ENCODE peak calls at places on chromosomes 7 and 10, in ten cellular contexts. P, E, Q, Y, X, N, M, G, B and U are unnamed samples.

GRCh38 chr7:106462365-106462859 is 177.6 kb upstream of the NAMPT start:
- DNase-seq in M (no peak), P (no peak), X (no peak), Q (peak; percentile 72), E (no peak), B (no peak), Y (peak; percentile 60), G (peak; percentile 57), N (no peak), U (no peak)

GRCh38 chr10:132536241-132536963 is 1.2 kb upstream of the INPP5A start:
- DNase-seq in P (peak; percentile 67), Y (peak; percentile 32), X (no peak), Q (no peak), M (no peak), B (no peak), N (no peak), E (no peak), G (no peak), U (peak; percentile 51)

GRCh38 chr7:102152672-102153585 is 133.7 kb upstream of the SH2B2 start:
- DNase-seq in G (peak; percentile 98), Q (peak; percentile 86), Y (no peak), X (no peak), B (no peak), E (peak; percentile 73), M (no peak), P (no peak), N (peak; percentile 95), U (no peak)

GRCh38 chr10:75378403-75378802 is 23.2 kb downstream of the ZNF503 start:
- DNase-seq in E (no peak), Y (no peak), Q (no peak), X (no peak), M (no peak), G (no peak), N (no peak), P (no peak), B (no peak), U (no peak)

GRCh38 chr7:133139350-133139749 is 57.5 kb upstream of the CHCHD3 start:
- DNase-seq in M (no peak), Y (peak; percentile 32), B (no peak), E (peak; percentile 81), Q (peak; percentile 76), X (no peak), N (no peak), G (no peak), P (no peak), U (no peak)

GRCh38 chr10:128927821-128928220 is 539.2 kb upstream of the MGMT start:
- DNase-seq in Y (no peak), B (no peak), P (no peak), N (no peak), M (no peak), X (no peak), G (no peak), Q (no peak), E (peak; percentile 29), U (no peak)

GRCh38 chr10:43409385-43410109 is 561 bp upstream of the HNRNPF start:
- DNase-seq in N (no peak), M (peak; percentile 65), G (no peak), B (no peak), Y (no peak), Q (peak; percentile 32), P (no peak), X (peak; percentile 83), E (peak; percentile 23), U (peak; percentile 82)

GRCh38 chr10:119304541-119304940 is 97.2 kb downstream of the GRK5 start:
- DNase-seq in B (no peak), X (no peak), Q (no peak), M (no peak), P (no peak), Y (no peak), G (no peak), N (no peak), E (no peak), U (no peak)

GRCh38 chr10:97127507-97127906 is 58.3 kb downstream of the SLIT1 start:
- DNase-seq in B (no peak), M (no peak), P (no peak), X (no peak), G (no peak), E (no peak), Y (no peak), N (no peak), Q (no peak), U (no peak)

DNA sequence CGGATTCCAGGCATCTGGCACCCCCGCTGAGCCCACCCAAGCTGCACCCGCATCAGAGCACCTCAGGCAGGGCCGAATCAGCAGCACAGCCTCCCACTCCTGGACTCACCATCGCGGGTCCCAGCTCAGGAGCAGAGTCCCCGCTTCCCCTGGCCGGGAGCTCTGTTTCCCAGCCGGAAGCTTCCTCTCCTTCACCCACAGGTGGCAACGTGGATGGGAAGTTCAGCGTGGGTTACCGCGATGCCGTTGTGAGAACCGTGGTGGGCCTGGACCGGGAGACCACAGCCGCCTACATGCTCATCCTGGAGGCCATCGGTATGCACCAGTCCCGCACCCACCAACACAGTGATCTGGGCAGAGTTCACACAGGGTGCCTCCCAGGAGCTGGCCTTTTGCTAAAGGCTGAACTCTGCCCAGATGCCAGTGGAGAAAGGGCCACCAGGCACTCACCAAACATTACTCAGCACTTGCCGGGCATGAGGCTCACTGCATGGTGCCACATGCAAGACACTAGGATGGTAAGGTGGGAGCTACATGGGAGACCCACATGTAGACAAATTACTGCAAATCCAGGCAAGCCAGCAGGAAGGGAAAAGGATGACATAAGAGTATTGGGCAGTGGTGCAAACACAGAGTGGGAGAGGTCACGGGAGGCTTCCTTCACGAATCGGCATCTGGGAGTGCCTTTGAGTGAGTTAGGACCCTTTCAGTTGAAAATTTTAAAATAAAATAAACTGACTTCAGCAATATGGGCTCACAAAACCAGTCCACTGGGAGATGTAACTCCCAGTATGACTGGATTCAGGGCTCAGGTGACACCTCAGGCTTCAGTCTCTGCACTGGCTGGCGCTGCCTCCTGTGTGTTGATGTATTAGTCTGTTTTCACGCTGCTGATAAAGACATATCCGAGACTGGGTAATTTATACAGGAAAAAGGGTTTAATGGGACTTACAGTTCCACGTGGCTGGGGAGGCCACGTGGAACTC is 10.4 kb downstream of the C10orf105 start:
- DNase-seq in N (no peak), Y (no peak), M (no peak), Q (no peak), X (no peak), P (no peak), E (no peak), B (no peak), G (no peak), U (no peak)
- TF ChIP-seq CTCF in N (no peak), Y (no peak), M (no peak), Q (no peak), X (no peak), P (no peak), E (no peak), B (no peak), G (no peak), U (no peak)

GRCh38 chr7:9890092-9890491 is 1083.6 kb upstream of the PHF14 start:
- DNase-seq in X (no peak), B (no peak), Q (no peak), G (no peak), Y (no peak), P (no peak), E (peak; percentile 43), M (no peak), N (no peak), U (no peak)
- TF ChIP-seq CTCF in X (no peak), B (no peak), Q (no peak), G (no peak), Y (no peak), P (no peak), E (peak; percentile 29), M (no peak), N (no peak), U (no peak)

GRCh38 chr7:56079450-56080185 is 13.1 kb downstream of the PHKG1 start:
- DNase-seq in M (peak; percentile 83), P (peak; percentile 87), Y (no peak), G (no peak), X (no peak), N (no peak), E (peak; percentile 26), B (no peak), Q (peak; percentile 83), U (peak; percentile 65)
- TF ChIP-seq CTCF in M (peak; percentile 63), P (peak; percentile 72), Y (no peak), G (no peak), X (no peak), N (no peak), E (no peak), B (peak; percentile 46), Q (peak; percentile 80), U (peak; percentile 53)

GRCh38 chr10:84659027-84659426 is 330.6 kb downstream of the CCSER2 start:
- DNase-seq in M (no peak), B (no peak), Y (no peak), G (no peak), P (no peak), X (no peak), N (no peak), E (no peak), Q (no peak), U (no peak)
- TF ChIP-seq CTCF in M (no peak), B (no peak), Y (no peak), G (no peak), P (no peak), X (no peak), N (no peak), E (no peak), Q (no peak), U (no peak)

DNA sequence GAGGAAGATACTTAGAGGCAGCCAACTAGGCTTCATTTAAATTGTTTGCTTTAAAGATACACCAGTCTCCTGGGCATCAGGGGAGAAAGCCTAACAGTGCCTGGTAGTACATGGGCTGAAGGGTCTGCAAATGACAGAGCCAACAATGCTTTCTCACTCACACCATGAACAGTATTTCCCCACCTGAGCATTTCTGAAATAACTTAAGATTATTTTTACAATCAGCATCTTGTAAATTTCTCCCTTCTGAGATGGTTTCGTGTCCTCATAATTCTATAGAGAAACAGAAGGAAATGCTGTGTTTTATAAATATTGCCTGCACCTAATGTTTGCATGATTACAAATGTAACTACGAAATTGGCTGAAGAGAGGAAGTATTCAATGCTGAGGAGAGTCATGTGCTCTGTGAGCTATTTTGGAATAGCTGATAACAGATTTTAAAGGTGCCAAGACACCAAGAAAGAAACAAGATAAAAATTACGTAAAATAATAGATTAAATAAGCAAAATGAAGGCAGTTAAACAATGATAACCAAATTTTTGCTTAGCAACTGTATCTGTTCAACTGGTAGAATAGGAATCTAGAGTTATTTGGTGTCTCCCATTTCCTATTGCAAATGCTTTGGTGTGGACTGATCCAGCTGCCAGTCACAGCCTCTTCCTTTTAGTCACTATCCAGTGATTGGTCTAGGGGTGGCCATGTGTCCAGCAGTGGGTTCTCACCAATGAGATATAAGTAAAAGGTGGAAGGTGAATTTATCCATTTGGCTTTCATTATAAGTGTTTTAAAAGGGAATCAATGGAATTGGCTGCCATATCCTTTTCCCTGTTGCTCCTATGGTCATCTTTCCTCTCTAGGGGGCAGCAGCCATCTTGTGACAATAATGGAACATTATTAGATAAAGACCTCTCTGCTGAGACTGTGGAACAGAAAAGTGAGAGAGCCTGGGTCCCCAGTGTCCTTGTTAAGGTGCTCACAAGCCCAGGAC is 167.9 kb upstream of the SLC26A5 start:
- DNase-seq in Y (peak; percentile 28), E (no peak), X (no peak), G (no peak), B (no peak), Q (peak; percentile 9), P (no peak), M (no peak), N (no peak), U (no peak)
- TF ChIP-seq CTCF in Y (peak; percentile 41), E (no peak), X (no peak), G (no peak), B (no peak), Q (peak; percentile 30), P (no peak), M (peak; percentile 28), N (peak; percentile 23), U (no peak)

GRCh38 chr10:102970497-102970896 is 52.4 kb downstream of the CNNM2 start:
- DNase-seq in E (no peak), Y (no peak), M (no peak), X (no peak), B (no peak), N (no peak), P (no peak), G (no peak), Q (no peak), U (no peak)
- TF ChIP-seq CTCF in E (no peak), Y (no peak), M (no peak), X (no peak), B (no peak), N (no peak), P (no peak), G (no peak), Q (no peak), U (no peak)